ENCODE peak calls at places on chromosome 6, in nine cellular contexts. L, I, Z, J, U, P, K, E and N are unnamed samples.

GRCh38 chr6:128168244-128168643 is 267.4 kb upstream of the THEMIS start:
- DNase-seq in I (no peak), L (no peak), U (no peak), J (no peak), P (no peak), E (no peak), Z (no peak), K (no peak), N (no peak)

GRCh38 chr6:40477246-40478126 is 109.7 kb downstream of the LRFN2 start:
- DNase-seq in P (peak), K (no peak), E (no peak), U (peak), J (no peak), I (no peak), L (no peak), Z (no peak), N (no peak)

GRCh38 chr6:155328539-155329459 is 14.5 kb upstream of the TFB1M start:
- DNase-seq in J (no peak), U (no peak), Z (no peak), L (no peak), E (no peak), P (no peak), I (no peak), K (no peak), N (peak)

GRCh38 chr6:116034327-116034726 is 26.4 kb downstream of the FRK start:
- DNase-seq in K (peak), U (no peak), J (no peak), I (no peak), L (no peak), E (no peak), P (no peak), Z (peak), N (no peak)

GRCh38 chr6:84346372-84346771 is 118.9 kb upstream of the CEP162 start:
- DNase-seq in P (no peak), Z (no peak), U (no peak), E (no peak), I (no peak), J (no peak), L (no peak), K (no peak), N (no peak)

GRCh38 chr6:116444092-116444491 is 17.1 kb upstream of the CALHM6 start:
- DNase-seq in J (peak), P (no peak), E (no peak), L (no peak), K (no peak), U (peak), I (no peak), Z (no peak), N (no peak)

GRCh38 chr6:47690209-47690608 is 8.2 kb upstream of the ADGRF4 start:
- DNase-seq in K (no peak), Z (no peak), E (no peak), I (no peak), L (no peak), P (no peak), U (no peak), J (no peak), N (no peak)

GRCh38 chr6:160273196-160273595 is 14.6 kb upstream of the SLC22A2 start:
- DNase-seq in E (no peak), P (no peak), Z (no peak), U (no peak), K (no peak), I (no peak), J (no peak), L (no peak), N (no peak)

GRCh38 chr6:111724505-111724904 is 118.8 kb upstream of the TRAF3IP2 start:
- DNase-seq in K (no peak), L (no peak), E (no peak), I (no peak), J (no peak), P (no peak), Z (no peak), U (no peak), N (no peak)

GRCh38 chr6:107128175-107128574 is 12.9 kb upstream of the BEND3 start:
- DNase-seq in I (no peak), Z (no peak), J (no peak), U (no peak), L (no peak), E (no peak), P (no peak), K (no peak), N (no peak)

GRCh38 chr6:143059616-143060353 is 904 bp upstream of the AIG1 start:
- DNase-seq in K (peak), L (no peak), U (no peak), P (peak), I (no peak), J (peak), E (peak), Z (peak), N (no peak)

GRCh38 chr6:91754691-91755090 is 1167.8 kb upstream of the MAP3K7 start:
- DNase-seq in L (no peak), E (no peak), I (no peak), P (no peak), Z (no peak), J (no peak), K (no peak), U (no peak), N (no peak)

GRCh38 chr6:19690676-19691075 is 146.5 kb upstream of the ID4 start:
- DNase-seq in J (no peak), Z (no peak), I (no peak), L (no peak), U (no peak), K (no peak), E (no peak), P (no peak), N (no peak)

GRCh38 chr6:169852504-169853195 is 101.2 kb downstream of the ERMARD start:
- DNase-seq in I (no peak), E (no peak), U (no peak), P (no peak), K (no peak), J (no peak), L (peak), Z (no peak), N (no peak)

GRCh38 chr6:16544006-16544405 is 217.3 kb downstream of the ATXN1 start:
- DNase-seq in L (no peak), J (no peak), I (no peak), U (no peak), E (no peak), K (no peak), P (no peak), Z (peak), N (no peak)

GRCh38 chr6:90159452-90159851 is 137.2 kb downstream of the BACH2 start:
- DNase-seq in U (no peak), E (no peak), J (no peak), P (no peak), Z (no peak), K (no peak), L (no peak), I (no peak), N (no peak)

GRCh38 chr6:157036245-157036681 is 259.1 kb downstream of the ARID1B start:
- DNase-seq in L (no peak), P (no peak), E (no peak), K (no peak), Z (no peak), I (no peak), J (peak), U (no peak), N (no peak)

GRCh38 chr6:109073344-109074235 is 21.1 kb downstream of the SESN1 start:
- DNase-seq in I (no peak), E (peak), J (peak), U (peak), P (peak), Z (no peak), L (no peak), K (no peak), N (no peak)

GRCh38 chr6:125745281-125746018 is 4.0 kb upstream of the HEY2 start:
- DNase-seq in L (no peak), K (no peak), U (no peak), J (no peak), E (no peak), P (no peak), Z (no peak), I (no peak), N (no peak)

GRCh38 chr6:160391419-160392116 is 43.4 kb downstream of the SLC22A3 start:
- DNase-seq in I (no peak), E (no peak), U (no peak), L (no peak), J (peak), Z (no peak), K (no peak), P (no peak), N (no peak)

GRCh38 chr6:68189217-68189616 is 445.9 kb upstream of the ADGRB3 start:
- DNase-seq in K (no peak), Z (no peak), J (no peak), P (no peak), L (no peak), U (no peak), I (no peak), E (no peak), N (no peak)

GRCh38 chr6:16944601-16945000 is 157.2 kb upstream of the STMND1 start:
- DNase-seq in J (no peak), U (no peak), E (no peak), L (no peak), Z (no peak), K (no peak), I (no peak), P (no peak), N (no peak)

GRCh38 chr6:36897629-36898028 is 11.9 kb downstream of the C6orf89 start:
- DNase-seq in I (no peak), K (no peak), P (no peak), U (no peak), E (no peak), Z (no peak), L (no peak), J (no peak), N (no peak)

GRCh38 chr6:46961248-46961647 is 39.5 kb upstream of the ADGRF5 start:
- DNase-seq in Z (no peak), U (no peak), J (no peak), L (no peak), I (no peak), E (no peak), P (no peak), K (no peak), N (no peak)